ENCODE peak calls at places on chromosomes 16 and 17, in five cellular contexts. One of them, this sample, is unnamed.
A peak's percentile ranks its signal among the peaks of the same experiment; 100 is the strongest.

GRCh38 chr16:23505942-23506605 is 4.2 kb downstream of the GGA2 start:
- DNase-seq in kidney tubule cell: peak; percentile 31
- DNase-seq in epithelial cell of esophagus: no peak
- DNase-seq in activated CD4-positive, CD25-positive, alpha-beta regulatory T cell: no peak
- DNase-seq in H7: no peak
- DNase-seq in this sample: no peak

GRCh38 chr17:21524211-21524591 is 148.0 kb downstream of the KCNJ12 start:
- DNase-seq in kidney tubule cell: peak; percentile 9
- DNase-seq in epithelial cell of esophagus: no peak
- DNase-seq in activated CD4-positive, CD25-positive, alpha-beta regulatory T cell: no peak
- DNase-seq in H7: no peak
- DNase-seq in this sample: no peak

GRCh38 chr16:85421338-85422123 is 191.6 kb upstream of the GSE1 start:
- DNase-seq in kidney tubule cell: no peak
- DNase-seq in epithelial cell of esophagus: no peak
- DNase-seq in activated CD4-positive, CD25-positive, alpha-beta regulatory T cell: no peak
- DNase-seq in H7: peak; percentile 73
- DNase-seq in this sample: no peak

GRCh38 chr16:67531247-67531646 is 2.6 kb downstream of the RIPOR1 start:
- DNase-seq in kidney tubule cell: no peak
- DNase-seq in epithelial cell of esophagus: no peak
- DNase-seq in activated CD4-positive, CD25-positive, alpha-beta regulatory T cell: no peak
- DNase-seq in H7: peak; percentile 4
- DNase-seq in this sample: no peak

GRCh38 chr17:48540213-48540612 is 4.7 kb downstream of the HOXB2 start:
- DNase-seq in kidney tubule cell: peak; percentile 58
- DNase-seq in epithelial cell of esophagus: no peak
- DNase-seq in activated CD4-positive, CD25-positive, alpha-beta regulatory T cell: no peak
- DNase-seq in H7: no peak
- DNase-seq in this sample: no peak

GRCh38 chr16:51290886-51291285 is 139.8 kb upstream of the SALL1 start:
- DNase-seq in kidney tubule cell: no peak
- DNase-seq in epithelial cell of esophagus: no peak
- DNase-seq in activated CD4-positive, CD25-positive, alpha-beta regulatory T cell: no peak
- DNase-seq in H7: peak; percentile 29
- DNase-seq in this sample: no peak

GRCh38 chr17:56756536-56756935 is 77.2 kb downstream of the C17orf67 start:
- DNase-seq in kidney tubule cell: peak; percentile 91
- DNase-seq in epithelial cell of esophagus: peak; percentile 82
- DNase-seq in activated CD4-positive, CD25-positive, alpha-beta regulatory T cell: no peak
- DNase-seq in H7: no peak
- DNase-seq in this sample: no peak

GRCh38 chr17:45128989-45129388 is 3.3 kb downstream of the PLCD3 start:
- DNase-seq in kidney tubule cell: no peak
- DNase-seq in epithelial cell of esophagus: no peak
- DNase-seq in activated CD4-positive, CD25-positive, alpha-beta regulatory T cell: no peak
- DNase-seq in H7: no peak
- DNase-seq in this sample: no peak

GRCh38 chr16:54928421-54929089 is 2.1 kb upstream of the IRX5 start:
- DNase-seq in kidney tubule cell: peak; percentile 42
- DNase-seq in epithelial cell of esophagus: peak; percentile 61
- DNase-seq in activated CD4-positive, CD25-positive, alpha-beta regulatory T cell: no peak
- DNase-seq in H7: peak; percentile 58
- DNase-seq in this sample: no peak

GRCh38 chr17:31321481-31321880 is at the start of gene EVI2A:
- DNase-seq in kidney tubule cell: peak; percentile 56
- DNase-seq in epithelial cell of esophagus: peak; percentile 58
- DNase-seq in activated CD4-positive, CD25-positive, alpha-beta regulatory T cell: peak; percentile 12
- DNase-seq in H7: no peak
- DNase-seq in this sample: no peak

GRCh38 chr17:79949646-79950292 is 85.9 kb downstream of the TBC1D16 start:
- DNase-seq in kidney tubule cell: no peak
- DNase-seq in epithelial cell of esophagus: no peak
- DNase-seq in activated CD4-positive, CD25-positive, alpha-beta regulatory T cell: no peak
- DNase-seq in H7: peak; percentile 91
- DNase-seq in this sample: no peak

GRCh38 chr16:10744370-10745030 is 858 bp downstream of the NUBP1 start:
- DNase-seq in kidney tubule cell: no peak
- DNase-seq in epithelial cell of esophagus: no peak
- DNase-seq in activated CD4-positive, CD25-positive, alpha-beta regulatory T cell: no peak
- DNase-seq in H7: no peak
- DNase-seq in this sample: no peak